ENCODE peak calls at places on chromosome 12, in nine cellular contexts. One of them, this sample, is unnamed.

GRCh38 chr12:49811961-49812401 is 16.2 kb downstream of the NCKAP5L start:
- DNase-seq in prostate gland: no peak
- DNase-seq in stomach: no peak
- DNase-seq in breast epithelium: no peak
- DNase-seq in sigmoid colon: no peak
- DNase-seq in HCT116: no peak
- DNase-seq in endothelial cell of umbilical vein: no peak
- DNase-seq in transverse colon: no peak
- DNase-seq in GM12891: no peak
- DNase-seq in this sample: no peak

GRCh38 chr12:29103539-29103974 is 45.5 kb upstream of the FAR2 start:
- DNase-seq in prostate gland: no peak
- DNase-seq in stomach: no peak
- DNase-seq in endothelial cell of umbilical vein: no peak
- DNase-seq in GM12891: no peak
- DNase-seq in breast epithelium: no peak
- DNase-seq in HCT116: no peak
- DNase-seq in transverse colon: peak
- DNase-seq in sigmoid colon: no peak
- DNase-seq in this sample: peak

GRCh38 chr12:49974231-49974675 is 1.5 kb downstream of the AQP6 start:
- DNase-seq in prostate gland: no peak
- DNase-seq in breast epithelium: no peak
- DNase-seq in transverse colon: peak
- DNase-seq in sigmoid colon: peak
- DNase-seq in endothelial cell of umbilical vein: peak
- DNase-seq in HCT116: no peak
- DNase-seq in stomach: peak
- DNase-seq in GM12891: no peak
- DNase-seq in this sample: no peak

GRCh38 chr12:91335724-91336123 is 153.1 kb upstream of the DCN start:
- DNase-seq in transverse colon: no peak
- DNase-seq in endothelial cell of umbilical vein: no peak
- DNase-seq in breast epithelium: no peak
- DNase-seq in stomach: no peak
- DNase-seq in sigmoid colon: no peak
- DNase-seq in prostate gland: no peak
- DNase-seq in GM12891: no peak
- DNase-seq in HCT116: no peak
- DNase-seq in this sample: no peak

GRCh38 chr12:44873898-44874297 is 2.2 kb downstream of the NELL2 start:
- DNase-seq in sigmoid colon: no peak
- DNase-seq in stomach: no peak
- DNase-seq in breast epithelium: no peak
- DNase-seq in GM12891: no peak
- DNase-seq in prostate gland: no peak
- DNase-seq in endothelial cell of umbilical vein: no peak
- DNase-seq in transverse colon: no peak
- DNase-seq in HCT116: peak
- DNase-seq in this sample: no peak

GRCh38 chr12:40248585-40249297 is 23.9 kb downstream of the LRRK2 start:
- DNase-seq in HCT116: no peak
- DNase-seq in sigmoid colon: no peak
- DNase-seq in transverse colon: no peak
- DNase-seq in stomach: no peak
- DNase-seq in GM12891: no peak
- DNase-seq in prostate gland: no peak
- DNase-seq in breast epithelium: no peak
- DNase-seq in endothelial cell of umbilical vein: no peak
- DNase-seq in this sample: no peak

GRCh38 chr12:47942327-47943230 is 20.8 kb upstream of the TMEM106C start:
- DNase-seq in HCT116: no peak
- DNase-seq in breast epithelium: no peak
- DNase-seq in endothelial cell of umbilical vein: no peak
- DNase-seq in prostate gland: no peak
- DNase-seq in transverse colon: no peak
- DNase-seq in sigmoid colon: peak
- DNase-seq in stomach: peak
- DNase-seq in GM12891: no peak
- DNase-seq in this sample: peak

GRCh38 chr12:85725991-85726390 is 110.2 kb downstream of the RASSF9 start:
- DNase-seq in sigmoid colon: no peak
- DNase-seq in prostate gland: no peak
- DNase-seq in breast epithelium: no peak
- DNase-seq in transverse colon: no peak
- DNase-seq in GM12891: no peak
- DNase-seq in stomach: no peak
- DNase-seq in endothelial cell of umbilical vein: no peak
- DNase-seq in HCT116: no peak
- DNase-seq in this sample: no peak

GRCh38 chr12:92505373-92506340 is 197.1 kb upstream of the PLEKHG7 start:
- DNase-seq in prostate gland: no peak
- DNase-seq in endothelial cell of umbilical vein: peak
- DNase-seq in breast epithelium: no peak
- DNase-seq in GM12891: no peak
- DNase-seq in sigmoid colon: peak
- DNase-seq in HCT116: no peak
- DNase-seq in transverse colon: peak
- DNase-seq in stomach: peak
- DNase-seq in this sample: no peak

DNA sequence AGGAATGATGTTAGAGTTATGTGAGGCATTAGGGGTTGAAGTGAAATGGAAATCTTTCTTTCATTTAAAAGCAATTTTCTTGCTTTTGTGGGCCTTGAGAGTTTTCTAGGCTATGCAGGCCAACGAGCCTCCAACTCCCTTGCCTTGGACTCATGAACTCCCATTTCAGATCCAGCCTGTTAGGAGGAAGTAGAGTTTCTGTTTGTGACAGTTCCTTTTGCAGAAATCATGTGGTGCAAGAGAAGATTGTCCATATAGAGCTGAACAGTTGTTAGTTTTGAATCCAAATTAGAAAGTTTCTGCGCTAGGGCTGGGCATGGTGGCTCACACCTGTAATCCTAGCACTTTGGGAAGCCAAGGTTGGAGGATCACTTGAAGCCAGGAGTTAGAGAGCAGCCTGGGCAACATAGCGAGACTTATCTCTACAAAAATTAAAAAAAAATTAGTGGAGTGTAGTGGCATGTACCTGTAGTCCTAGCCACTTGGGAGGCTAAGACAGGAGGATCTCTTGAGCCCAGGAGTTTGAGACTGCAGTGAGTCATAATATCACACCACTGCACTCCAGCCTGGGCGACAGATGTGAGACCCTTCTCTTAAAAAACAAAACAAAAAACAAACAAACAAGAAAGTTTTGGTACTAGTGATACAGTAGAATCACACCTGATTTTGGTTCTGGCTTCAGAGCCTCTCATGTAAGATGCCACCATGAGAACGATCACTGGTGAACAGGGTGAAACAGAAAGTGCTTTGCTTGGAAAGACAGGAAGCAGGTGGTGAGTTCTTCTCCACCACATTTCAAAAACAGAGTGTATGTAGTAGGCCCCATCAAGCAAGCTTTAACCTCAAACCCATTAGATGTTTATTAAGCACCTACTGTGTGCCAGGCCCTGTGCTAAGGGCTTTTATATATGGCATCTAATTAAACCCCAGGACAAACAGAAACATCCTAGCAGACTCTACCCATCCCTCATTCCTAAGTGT is 47.5 kb upstream of the MED13L start:
- DNase-seq in transverse colon: no peak
- DNase-seq in endothelial cell of umbilical vein: no peak
- DNase-seq in stomach: no peak
- DNase-seq in breast epithelium: no peak
- DNase-seq in HCT116: no peak
- DNase-seq in prostate gland: no peak
- DNase-seq in GM12891: peak
- DNase-seq in sigmoid colon: no peak
- DNase-seq in this sample: peak
- TF ChIP-seq POLR2AphosphoS5 in transverse colon: no peak
- TF ChIP-seq POLR2AphosphoS5 in endothelial cell of umbilical vein: no peak
- TF ChIP-seq POLR2AphosphoS5 in stomach: no peak
- TF ChIP-seq POLR2AphosphoS5 in breast epithelium: no peak
- TF ChIP-seq POLR2AphosphoS5 in HCT116: no peak
- TF ChIP-seq POLR2AphosphoS5 in prostate gland: no peak
- TF ChIP-seq POLR2AphosphoS5 in GM12891: no peak
- TF ChIP-seq POLR2AphosphoS5 in sigmoid colon: no peak
- TF ChIP-seq POLR2AphosphoS5 in this sample: no peak

GRCh38 chr12:123972448-123973401 is at the start of the genes CCDC92 and ZNF664:
- DNase-seq in sigmoid colon: peak
- DNase-seq in transverse colon: peak
- DNase-seq in HCT116: peak
- DNase-seq in GM12891: peak
- DNase-seq in breast epithelium: peak
- DNase-seq in prostate gland: peak
- DNase-seq in endothelial cell of umbilical vein: peak
- DNase-seq in stomach: peak
- DNase-seq in this sample: peak
- TF ChIP-seq POLR2A in sigmoid colon: no peak
- TF ChIP-seq POLR2A in transverse colon: peak
- TF ChIP-seq POLR2A in HCT116: peak
- TF ChIP-seq POLR2A in GM12891: peak
- TF ChIP-seq POLR2A in breast epithelium: no peak
- TF ChIP-seq POLR2A in prostate gland: peak
- TF ChIP-seq POLR2A in endothelial cell of umbilical vein: peak
- TF ChIP-seq POLR2A in stomach: peak
- TF ChIP-seq POLR2A in this sample: peak

GRCh38 chr12:119204137-119204536 is 25.4 kb downstream of the HSPB8 start:
- DNase-seq in breast epithelium: no peak
- DNase-seq in prostate gland: no peak
- DNase-seq in stomach: no peak
- DNase-seq in GM12891: no peak
- DNase-seq in transverse colon: no peak
- DNase-seq in HCT116: no peak
- DNase-seq in sigmoid colon: no peak
- DNase-seq in endothelial cell of umbilical vein: no peak
- DNase-seq in this sample: no peak

GRCh38 chr12:119206348-119207075 is 27.8 kb downstream of the HSPB8 start:
- DNase-seq in prostate gland: no peak
- DNase-seq in transverse colon: no peak
- DNase-seq in endothelial cell of umbilical vein: no peak
- DNase-seq in sigmoid colon: peak
- DNase-seq in stomach: no peak
- DNase-seq in breast epithelium: no peak
- DNase-seq in GM12891: no peak
- DNase-seq in HCT116: no peak
- DNase-seq in this sample: no peak

GRCh38 chr12:119204716-119205285 is 26.1 kb downstream of the HSPB8 start:
- DNase-seq in endothelial cell of umbilical vein: no peak
- DNase-seq in HCT116: no peak
- DNase-seq in transverse colon: no peak
- DNase-seq in breast epithelium: no peak
- DNase-seq in stomach: no peak
- DNase-seq in GM12891: no peak
- DNase-seq in prostate gland: no peak
- DNase-seq in sigmoid colon: peak
- DNase-seq in this sample: no peak

GRCh38 chr12:119207161-119207560 is 28.4 kb downstream of the HSPB8 start:
- DNase-seq in stomach: no peak
- DNase-seq in prostate gland: no peak
- DNase-seq in breast epithelium: no peak
- DNase-seq in sigmoid colon: no peak
- DNase-seq in HCT116: no peak
- DNase-seq in GM12891: no peak
- DNase-seq in transverse colon: no peak
- DNase-seq in endothelial cell of umbilical vein: no peak
- DNase-seq in this sample: no peak

DNA sequence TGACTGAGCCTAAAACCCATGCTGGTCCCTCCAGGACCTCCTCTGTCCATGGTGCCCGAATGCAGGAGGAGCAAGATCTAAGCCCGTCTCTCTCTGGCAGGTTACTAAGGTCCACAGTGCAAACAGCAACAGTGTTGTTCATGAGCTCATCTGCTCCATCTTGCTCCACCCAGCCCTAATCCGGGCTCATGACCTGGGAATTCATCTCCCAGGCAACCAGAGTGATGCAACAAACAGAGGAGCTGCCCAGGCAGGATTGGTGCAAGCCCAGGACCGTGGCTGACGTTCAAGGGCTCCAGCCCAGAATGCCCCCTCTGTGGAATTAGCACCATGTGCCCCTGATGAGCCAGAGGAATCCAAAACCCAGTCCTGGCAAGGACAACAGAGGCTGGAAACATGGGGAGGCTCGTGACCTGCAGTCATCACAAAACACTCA is 29.9 kb downstream of the HSPB8 start:
- DNase-seq in sigmoid colon: peak
- DNase-seq in endothelial cell of umbilical vein: no peak
- DNase-seq in HCT116: no peak
- DNase-seq in prostate gland: peak
- DNase-seq in stomach: peak
- DNase-seq in breast epithelium: peak
- DNase-seq in transverse colon: peak
- DNase-seq in GM12891: no peak
- DNase-seq in this sample: no peak
- TF ChIP-seq POLR2AphosphoS5 in sigmoid colon: peak
- TF ChIP-seq POLR2AphosphoS5 in endothelial cell of umbilical vein: no peak
- TF ChIP-seq POLR2AphosphoS5 in HCT116: no peak
- TF ChIP-seq POLR2AphosphoS5 in prostate gland: peak
- TF ChIP-seq POLR2AphosphoS5 in stomach: peak
- TF ChIP-seq POLR2AphosphoS5 in breast epithelium: no peak
- TF ChIP-seq POLR2AphosphoS5 in transverse colon: peak
- TF ChIP-seq POLR2AphosphoS5 in GM12891: no peak
- TF ChIP-seq POLR2AphosphoS5 in this sample: no peak

DNA sequence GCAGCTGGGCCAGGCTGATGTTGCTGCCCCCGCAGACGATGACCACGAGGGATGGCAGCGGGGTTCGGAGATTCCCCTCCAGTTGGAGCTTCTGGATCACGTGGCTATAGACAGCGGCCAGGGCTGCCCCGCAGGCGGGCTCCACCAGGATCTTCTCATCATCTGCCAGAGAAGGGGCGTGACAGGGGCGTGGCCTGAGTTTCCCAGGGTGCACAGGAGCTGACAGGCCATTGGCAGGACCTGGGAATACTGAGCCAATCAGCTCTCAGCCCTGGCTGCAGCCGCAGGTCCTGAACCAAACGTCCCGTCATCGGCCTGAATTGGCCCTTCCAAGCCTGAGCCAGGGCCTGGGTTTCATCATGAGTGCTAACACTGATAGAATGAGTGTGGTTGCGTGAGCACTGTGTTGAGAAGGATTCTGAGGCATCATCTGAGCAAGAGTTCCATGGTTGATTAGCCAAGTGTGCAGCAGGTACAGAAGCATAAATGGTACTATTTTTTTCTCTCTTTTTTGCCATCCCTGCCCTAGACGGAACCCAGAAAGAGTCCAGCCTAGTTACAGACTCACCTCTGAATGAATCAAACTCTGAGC is 10.6 kb downstream of the SDS start:
- DNase-seq in prostate gland: no peak
- DNase-seq in breast epithelium: no peak
- DNase-seq in endothelial cell of umbilical vein: no peak
- DNase-seq in stomach: no peak
- DNase-seq in transverse colon: no peak
- DNase-seq in GM12891: peak
- DNase-seq in sigmoid colon: no peak
- DNase-seq in HCT116: peak
- DNase-seq in this sample: no peak
- TF ChIP-seq POLR2A in prostate gland: no peak
- TF ChIP-seq POLR2A in breast epithelium: no peak
- TF ChIP-seq POLR2A in endothelial cell of umbilical vein: no peak
- TF ChIP-seq POLR2A in stomach: no peak
- TF ChIP-seq POLR2A in transverse colon: no peak
- TF ChIP-seq POLR2A in GM12891: no peak
- TF ChIP-seq POLR2A in sigmoid colon: no peak
- TF ChIP-seq POLR2A in HCT116: no peak
- TF ChIP-seq POLR2A in this sample: no peak